ENCODE peak calls at places on chromosome 1, in ten cellular contexts. One of them, this sample, is unnamed.

GRCh38 chr1:200468264-200469001 is 58.6 kb upstream of the ZNF281 start:
- DNase-seq in neural progenitor cell: no peak
- DNase-seq in NCI-H524 treated with DMSO at 0.1 percent for 48 hours: no peak
- DNase-seq in EL: peak
- DNase-seq in caudate nucleus: no peak
- DNase-seq in Karpas-422: peak
- DNase-seq in posterior vena cava: no peak
- DNase-seq in foreskin melanocyte: no peak
- DNase-seq in activated gamma-delta T cell treated with Interleukin-2 at 50 U/mL for 16 hours: no peak
- DNase-seq in Kasumi-1: no peak
- DNase-seq in this sample: no peak

GRCh38 chr1:234771642-234772344 is 161.8 kb upstream of the IRF2BP2 start:
- DNase-seq in neural progenitor cell: peak
- DNase-seq in NCI-H524 treated with DMSO at 0.1 percent for 48 hours: no peak
- DNase-seq in EL: no peak
- DNase-seq in caudate nucleus: no peak
- DNase-seq in Karpas-422: no peak
- DNase-seq in posterior vena cava: no peak
- DNase-seq in foreskin melanocyte: no peak
- DNase-seq in activated gamma-delta T cell treated with Interleukin-2 at 50 U/mL for 16 hours: no peak
- DNase-seq in Kasumi-1: peak
- DNase-seq in this sample: peak

GRCh38 chr1:172255223-172255560 is 165.3 kb upstream of the C1orf105 start:
- DNase-seq in neural progenitor cell: no peak
- DNase-seq in NCI-H524 treated with DMSO at 0.1 percent for 48 hours: no peak
- DNase-seq in EL: no peak
- DNase-seq in caudate nucleus: no peak
- DNase-seq in Karpas-422: no peak
- DNase-seq in posterior vena cava: no peak
- DNase-seq in foreskin melanocyte: no peak
- DNase-seq in activated gamma-delta T cell treated with Interleukin-2 at 50 U/mL for 16 hours: no peak
- DNase-seq in Kasumi-1: no peak
- DNase-seq in this sample: no peak

GRCh38 chr1:221781102-221781744 is 39.3 kb upstream of the DUSP10 start:
- DNase-seq in neural progenitor cell: no peak
- DNase-seq in NCI-H524 treated with DMSO at 0.1 percent for 48 hours: no peak
- DNase-seq in EL: no peak
- DNase-seq in caudate nucleus: no peak
- DNase-seq in Karpas-422: no peak
- DNase-seq in posterior vena cava: no peak
- DNase-seq in foreskin melanocyte: no peak
- DNase-seq in activated gamma-delta T cell treated with Interleukin-2 at 50 U/mL for 16 hours: no peak
- DNase-seq in Kasumi-1: no peak
- DNase-seq in this sample: no peak

GRCh38 chr1:8858112-8858668 is 20.3 kb downstream of the ENO1 start:
- DNase-seq in neural progenitor cell: no peak
- DNase-seq in NCI-H524 treated with DMSO at 0.1 percent for 48 hours: no peak
- DNase-seq in EL: peak
- DNase-seq in caudate nucleus: no peak
- DNase-seq in Karpas-422: no peak
- DNase-seq in posterior vena cava: no peak
- DNase-seq in foreskin melanocyte: no peak
- DNase-seq in activated gamma-delta T cell treated with Interleukin-2 at 50 U/mL for 16 hours: no peak
- DNase-seq in Kasumi-1: peak
- DNase-seq in this sample: peak

GRCh38 chr1:30507391-30508174 is 215.8 kb downstream of the MATN1 start:
- DNase-seq in neural progenitor cell: no peak
- DNase-seq in NCI-H524 treated with DMSO at 0.1 percent for 48 hours: no peak
- DNase-seq in EL: no peak
- DNase-seq in caudate nucleus: no peak
- DNase-seq in Karpas-422: no peak
- DNase-seq in posterior vena cava: peak
- DNase-seq in foreskin melanocyte: no peak
- DNase-seq in activated gamma-delta T cell treated with Interleukin-2 at 50 U/mL for 16 hours: no peak
- DNase-seq in Kasumi-1: no peak
- DNase-seq in this sample: no peak

GRCh38 chr1:157274698-157275534 is 136.7 kb upstream of the ETV3 start:
- DNase-seq in neural progenitor cell: no peak
- DNase-seq in NCI-H524 treated with DMSO at 0.1 percent for 48 hours: no peak
- DNase-seq in EL: peak
- DNase-seq in caudate nucleus: no peak
- DNase-seq in Karpas-422: no peak
- DNase-seq in posterior vena cava: no peak
- DNase-seq in foreskin melanocyte: no peak
- DNase-seq in activated gamma-delta T cell treated with Interleukin-2 at 50 U/mL for 16 hours: no peak
- DNase-seq in Kasumi-1: no peak
- DNase-seq in this sample: peak

GRCh38 chr1:23701996-23702395 is 10.4 kb downstream of the RPL11 start:
- DNase-seq in neural progenitor cell: no peak
- DNase-seq in NCI-H524 treated with DMSO at 0.1 percent for 48 hours: no peak
- DNase-seq in EL: no peak
- DNase-seq in caudate nucleus: no peak
- DNase-seq in Karpas-422: no peak
- DNase-seq in posterior vena cava: no peak
- DNase-seq in foreskin melanocyte: no peak
- DNase-seq in activated gamma-delta T cell treated with Interleukin-2 at 50 U/mL for 16 hours: no peak
- DNase-seq in Kasumi-1: no peak
- DNase-seq in this sample: no peak

GRCh38 chr1:67609942-67610341 is 75.1 kb upstream of the GADD45A start:
- DNase-seq in neural progenitor cell: no peak
- DNase-seq in NCI-H524 treated with DMSO at 0.1 percent for 48 hours: no peak
- DNase-seq in EL: no peak
- DNase-seq in caudate nucleus: no peak
- DNase-seq in Karpas-422: no peak
- DNase-seq in posterior vena cava: no peak
- DNase-seq in foreskin melanocyte: no peak
- DNase-seq in activated gamma-delta T cell treated with Interleukin-2 at 50 U/mL for 16 hours: no peak
- DNase-seq in Kasumi-1: no peak
- DNase-seq in this sample: no peak

GRCh38 chr1:1364266-1364665 is 5.9 kb upstream of the MXRA8 start:
- DNase-seq in neural progenitor cell: no peak
- DNase-seq in NCI-H524 treated with DMSO at 0.1 percent for 48 hours: no peak
- DNase-seq in EL: no peak
- DNase-seq in caudate nucleus: no peak
- DNase-seq in Karpas-422: no peak
- DNase-seq in posterior vena cava: no peak
- DNase-seq in foreskin melanocyte: no peak
- DNase-seq in activated gamma-delta T cell treated with Interleukin-2 at 50 U/mL for 16 hours: no peak
- DNase-seq in Kasumi-1: no peak
- DNase-seq in this sample: no peak

GRCh38 chr1:16614361-16615252 is 1.2 kb upstream of the NBPF1 start:
- DNase-seq in neural progenitor cell: peak
- DNase-seq in NCI-H524 treated with DMSO at 0.1 percent for 48 hours: no peak
- DNase-seq in EL: no peak
- DNase-seq in caudate nucleus: no peak
- DNase-seq in Karpas-422: no peak
- DNase-seq in posterior vena cava: peak
- DNase-seq in foreskin melanocyte: no peak
- DNase-seq in activated gamma-delta T cell treated with Interleukin-2 at 50 U/mL for 16 hours: no peak
- DNase-seq in Kasumi-1: no peak
- DNase-seq in this sample: no peak

GRCh38 chr1:107451735-107452134 is 310.9 kb downstream of the NTNG1 start:
- DNase-seq in neural progenitor cell: no peak
- DNase-seq in NCI-H524 treated with DMSO at 0.1 percent for 48 hours: no peak
- DNase-seq in EL: no peak
- DNase-seq in caudate nucleus: no peak
- DNase-seq in Karpas-422: no peak
- DNase-seq in posterior vena cava: no peak
- DNase-seq in foreskin melanocyte: no peak
- DNase-seq in activated gamma-delta T cell treated with Interleukin-2 at 50 U/mL for 16 hours: no peak
- DNase-seq in Kasumi-1: no peak
- DNase-seq in this sample: no peak

GRCh38 chr1:40030528-40031135 is 9.9 kb upstream of the CAP1 start:
- DNase-seq in neural progenitor cell: no peak
- DNase-seq in NCI-H524 treated with DMSO at 0.1 percent for 48 hours: no peak
- DNase-seq in EL: peak
- DNase-seq in caudate nucleus: no peak
- DNase-seq in Karpas-422: peak
- DNase-seq in posterior vena cava: no peak
- DNase-seq in foreskin melanocyte: peak
- DNase-seq in activated gamma-delta T cell treated with Interleukin-2 at 50 U/mL for 16 hours: no peak
- DNase-seq in Kasumi-1: no peak
- DNase-seq in this sample: peak

GRCh38 chr1:40877681-40878080 is 15.5 kb upstream of the CITED4 start:
- DNase-seq in neural progenitor cell: no peak
- DNase-seq in NCI-H524 treated with DMSO at 0.1 percent for 48 hours: peak
- DNase-seq in EL: peak
- DNase-seq in caudate nucleus: no peak
- DNase-seq in Karpas-422: no peak
- DNase-seq in posterior vena cava: peak
- DNase-seq in foreskin melanocyte: peak
- DNase-seq in activated gamma-delta T cell treated with Interleukin-2 at 50 U/mL for 16 hours: no peak
- DNase-seq in Kasumi-1: peak
- DNase-seq in this sample: peak

GRCh38 chr1:27868932-27869718 is 3.2 kb upstream of the THEMIS2 start:
- DNase-seq in neural progenitor cell: no peak
- DNase-seq in NCI-H524 treated with DMSO at 0.1 percent for 48 hours: no peak
- DNase-seq in EL: no peak
- DNase-seq in caudate nucleus: no peak
- DNase-seq in Karpas-422: peak
- DNase-seq in posterior vena cava: no peak
- DNase-seq in foreskin melanocyte: no peak
- DNase-seq in activated gamma-delta T cell treated with Interleukin-2 at 50 U/mL for 16 hours: peak
- DNase-seq in Kasumi-1: peak
- DNase-seq in this sample: no peak

GRCh38 chr1:34164510-34165381 is at the start of gene CSMD2:
- DNase-seq in neural progenitor cell: peak
- DNase-seq in NCI-H524 treated with DMSO at 0.1 percent for 48 hours: no peak
- DNase-seq in EL: peak
- DNase-seq in caudate nucleus: peak
- DNase-seq in Karpas-422: no peak
- DNase-seq in posterior vena cava: peak
- DNase-seq in foreskin melanocyte: no peak
- DNase-seq in activated gamma-delta T cell treated with Interleukin-2 at 50 U/mL for 16 hours: no peak
- DNase-seq in Kasumi-1: no peak
- DNase-seq in this sample: peak

GRCh38 chr1:32743380-32744062 is 41.0 kb upstream of the SYNC start:
- DNase-seq in neural progenitor cell: no peak
- DNase-seq in NCI-H524 treated with DMSO at 0.1 percent for 48 hours: no peak
- DNase-seq in EL: peak
- DNase-seq in caudate nucleus: no peak
- DNase-seq in Karpas-422: no peak
- DNase-seq in posterior vena cava: no peak
- DNase-seq in foreskin melanocyte: no peak
- DNase-seq in activated gamma-delta T cell treated with Interleukin-2 at 50 U/mL for 16 hours: no peak
- DNase-seq in Kasumi-1: no peak
- DNase-seq in this sample: no peak

GRCh38 chr1:156346636-156347035 is 8.3 kb downstream of the TSACC start:
- DNase-seq in neural progenitor cell: no peak
- DNase-seq in NCI-H524 treated with DMSO at 0.1 percent for 48 hours: no peak
- DNase-seq in EL: peak
- DNase-seq in caudate nucleus: no peak
- DNase-seq in Karpas-422: no peak
- DNase-seq in posterior vena cava: no peak
- DNase-seq in foreskin melanocyte: no peak
- DNase-seq in activated gamma-delta T cell treated with Interleukin-2 at 50 U/mL for 16 hours: no peak
- DNase-seq in Kasumi-1: no peak
- DNase-seq in this sample: peak

GRCh38 chr1:26021647-26022403 is at the start of gene EXTL1:
- DNase-seq in neural progenitor cell: peak
- DNase-seq in NCI-H524 treated with DMSO at 0.1 percent for 48 hours: peak
- DNase-seq in EL: peak
- DNase-seq in caudate nucleus: peak
- DNase-seq in Karpas-422: no peak
- DNase-seq in posterior vena cava: no peak
- DNase-seq in foreskin melanocyte: no peak
- DNase-seq in activated gamma-delta T cell treated with Interleukin-2 at 50 U/mL for 16 hours: no peak
- DNase-seq in Kasumi-1: peak
- DNase-seq in this sample: peak

GRCh38 chr1:39110882-39111281 is 84.7 kb downstream of the NDUFS5 start:
- DNase-seq in neural progenitor cell: no peak
- DNase-seq in NCI-H524 treated with DMSO at 0.1 percent for 48 hours: no peak
- DNase-seq in EL: peak
- DNase-seq in caudate nucleus: no peak
- DNase-seq in Karpas-422: no peak
- DNase-seq in posterior vena cava: no peak
- DNase-seq in foreskin melanocyte: no peak
- DNase-seq in activated gamma-delta T cell treated with Interleukin-2 at 50 U/mL for 16 hours: no peak
- DNase-seq in Kasumi-1: no peak
- DNase-seq in this sample: peak

GRCh38 chr1:119435061-119435460 is 20.1 kb downstream of the HSD3B2 start:
- DNase-seq in neural progenitor cell: no peak
- DNase-seq in NCI-H524 treated with DMSO at 0.1 percent for 48 hours: no peak
- DNase-seq in EL: no peak
- DNase-seq in caudate nucleus: no peak
- DNase-seq in Karpas-422: no peak
- DNase-seq in posterior vena cava: no peak
- DNase-seq in foreskin melanocyte: no peak
- DNase-seq in activated gamma-delta T cell treated with Interleukin-2 at 50 U/mL for 16 hours: no peak
- DNase-seq in Kasumi-1: no peak
- DNase-seq in this sample: no peak